ENCODE peak calls at places on chromosomes 5 and 9, in four cellular contexts. G is H9, D is trophoblast cell, P is IMR-90. J is an unnamed sample.

GRCh38 chr5:109410389-109411174 is 808 bp upstream of the PJA2 start:
- DNase-seq in G (peak), D (peak), P (peak), J (peak)

GRCh38 chr5:81268797-81269196 is 32.6 kb upstream of the ZCCHC9 start:
- DNase-seq in G (no peak), D (no peak), P (peak), J (no peak)

GRCh38 chr5:178590141-178590923 is at the start of gene COL23A1:
- DNase-seq in G (peak), D (peak), P (peak), J (peak)

GRCh38 chr9:130837644-130838043 is 2.6 kb downstream of the ABL1 start:
- DNase-seq in G (no peak), D (no peak), P (no peak), J (no peak)

GRCh38 chr5:32668552-32668951 is 42.6 kb upstream of the NPR3 start:
- DNase-seq in G (no peak), D (no peak), P (no peak), J (no peak)

GRCh38 chr9:107739601-107740082 is 250.1 kb upstream of the KLF4 start:
- DNase-seq in G (no peak), D (no peak), P (peak), J (no peak)

GRCh38 chr9:136928591-136928990 is 15.9 kb downstream of the FBXW5 start:
- DNase-seq in G (peak), D (no peak), P (no peak), J (no peak)

GRCh38 chr5:109411627-109412026 is 1.9 kb upstream of the PJA2 start:
- DNase-seq in G (no peak), D (no peak), P (peak), J (no peak)

GRCh38 chr5:1219768-1220100 is 5.4 kb upstream of the SLC6A18 start:
- DNase-seq in G (no peak), D (no peak), P (no peak), J (no peak)

GRCh38 chr9:97742545-97742944 is 45.4 kb upstream of the XPA start:
- DNase-seq in G (no peak), D (no peak), P (no peak), J (no peak)

GRCh38 chr9:97744710-97745708 is 47.9 kb upstream of the XPA start:
- DNase-seq in G (peak), D (no peak), P (peak), J (no peak)

GRCh38 chr9:97741947-97742346 is 44.8 kb upstream of the XPA start:
- DNase-seq in G (no peak), D (no peak), P (no peak), J (no peak)

GRCh38 chr9:97737429-97737828 is 40.3 kb upstream of the XPA start:
- DNase-seq in G (peak), D (no peak), P (no peak), J (no peak)

GRCh38 chr9:97740848-97741821 is 44.0 kb upstream of the XPA start:
- DNase-seq in G (peak), D (peak), P (peak), J (peak)
- H4K91ac ChIP-seq in G (no peak), D (no peak), P (no peak), J (peak)

GRCh38 chr9:15509931-15510788 is 610 bp downstream of the PSIP1 start:
- DNase-seq in G (peak), D (peak), P (no peak), J (peak)
- H4K91ac ChIP-seq in G (no peak), D (peak), P (no peak), J (no peak)

GRCh38 chr5:156597276-156597675 is 252.8 kb upstream of the PPP1R2B start:
- DNase-seq in G (no peak), D (no peak), P (no peak), J (no peak)

GRCh38 chr5:156595132-156595787 is 254.8 kb upstream of the PPP1R2B start:
- DNase-seq in G (no peak), D (no peak), P (no peak), J (no peak)

GRCh38 chr5:156589859-156590216 is 260.3 kb upstream of the PPP1R2B start:
- DNase-seq in G (no peak), D (no peak), P (no peak), J (no peak)

GRCh38 chr5:156594406-156594805 is 255.7 kb upstream of the PPP1R2B start:
- DNase-seq in G (no peak), D (no peak), P (no peak), J (no peak)

DNA sequence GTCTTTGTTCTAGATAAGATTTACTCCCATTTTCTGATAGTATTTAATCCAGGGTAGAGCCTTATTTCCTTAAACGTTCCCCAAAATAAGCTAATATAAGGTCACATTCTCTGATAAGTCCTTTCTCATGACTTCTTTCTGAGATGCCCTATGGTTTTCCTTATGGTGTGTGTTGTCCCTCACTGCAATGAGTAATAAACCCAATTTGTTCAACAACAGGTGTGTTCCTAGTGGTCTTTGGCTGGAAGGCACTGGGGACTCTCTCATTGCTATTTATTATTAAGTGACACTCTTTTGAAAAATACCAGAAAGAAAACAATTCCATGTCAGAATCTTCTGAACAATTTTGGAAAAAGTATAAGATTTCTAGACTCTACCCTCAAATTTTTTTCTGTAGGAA is 256.5 kb upstream of the PPP1R2B start:
- DNase-seq in G (no peak), D (no peak), P (no peak), J (no peak)
- H4K91ac ChIP-seq in G (no peak), D (no peak), P (no peak), J (no peak)

GRCh38 chr9:135221951-135222631 is 134.6 kb downstream of the OLFM1 start:
- DNase-seq in G (peak), D (no peak), P (no peak), J (no peak)
- H4K91ac ChIP-seq in G (no peak), D (no peak), P (no peak), J (peak)